ENCODE peak calls at places on chromosomes 4 and X, in eight cellular contexts. Y is endodermal cell, N is tibial nerve, C is kidney, Q is mucosa of descending colon, F is transverse colon, H is astrocyte of the cerebellum, J is fibroblast of lung. D is an unnamed sample.

GRCh38 chrX:84339507-84340364 is 151.7 kb upstream of the RPS6KA6 start:
- DNase-seq in Y (no peak), N (no peak), C (no peak), Q (no peak), F (no peak), H (no peak), J (peak; percentile 40), D (peak; percentile 10)

GRCh38 chr4:3209551-3210325 is 39.2 kb upstream of the MSANTD1 start:
- DNase-seq in Y (no peak), N (no peak), C (no peak), Q (no peak), F (no peak), H (no peak), J (no peak), D (no peak)

GRCh38 chrX:120015145-120016067 is 62.1 kb downstream of the RHOXF2B start:
- DNase-seq in Y (peak; percentile 67), N (no peak), C (no peak), Q (peak; percentile 46), F (no peak), H (no peak), J (no peak), D (no peak)

GRCh38 chrX:36650622-36651021 is 357.5 kb upstream of the FAM47C start:
- DNase-seq in Y (no peak), N (no peak), C (no peak), Q (no peak), F (no peak), H (no peak), J (no peak), D (no peak)

GRCh38 chr4:48767530-48767929 is 12.5 kb downstream of the FRYL start:
- DNase-seq in Y (no peak), N (no peak), C (no peak), Q (no peak), F (no peak), H (no peak), J (no peak), D (no peak)

GRCh38 chrX:136616987-136617685 is 30.8 kb upstream of the CD40LG start:
- DNase-seq in Y (no peak), N (no peak), C (no peak), Q (no peak), F (no peak), H (no peak), J (no peak), D (no peak)

GRCh38 chr4:123017636-123018390 is 95.4 kb upstream of the NUDT6 start:
- DNase-seq in Y (no peak), N (no peak), C (no peak), Q (no peak), F (no peak), H (peak; percentile 66), J (peak; percentile 44), D (peak; percentile 16)

GRCh38 chr4:167274346-167274745 is 40.1 kb upstream of the SPOCK3 start:
- DNase-seq in Y (no peak), N (no peak), C (no peak), Q (no peak), F (no peak), H (no peak), J (peak; percentile 1), D (peak; percentile 0)

GRCh38 chr4:7968262-7968896 is 28.7 kb upstream of the AFAP1 start:
- DNase-seq in Y (no peak), N (no peak), C (no peak), Q (no peak), F (no peak), H (no peak), J (no peak), D (no peak)

GRCh38 chr4:87529187-87529586 is at the start of gene SPARCL1:
- DNase-seq in Y (peak; percentile 49), N (peak; percentile 42), C (no peak), Q (no peak), F (peak; percentile 10), H (no peak), J (peak; percentile 64), D (no peak)

GRCh38 chr4:6576932-6577331 is 1.9 kb downstream of the MAN2B2 start:
- DNase-seq in Y (no peak), N (no peak), C (no peak), Q (no peak), F (no peak), H (no peak), J (no peak), D (no peak)

GRCh38 chr4:6573986-6574746 is 823 bp upstream of the MAN2B2 start:
- DNase-seq in Y (no peak), N (no peak), C (no peak), Q (no peak), F (no peak), H (no peak), J (no peak), D (no peak)

GRCh38 chr4:6576512-6576911 is 1.5 kb downstream of the MAN2B2 start:
- DNase-seq in Y (no peak), N (no peak), C (peak; percentile 95), Q (no peak), F (no peak), H (no peak), J (no peak), D (no peak)

GRCh38 chr4:6574747-6575502 is at the start of gene MAN2B2:
- DNase-seq in Y (peak; percentile 97), N (peak; percentile 79), C (peak; percentile 96), Q (peak; percentile 91), F (peak; percentile 93), H (no peak), J (peak; percentile 65), D (peak; percentile 70)

DNA sequence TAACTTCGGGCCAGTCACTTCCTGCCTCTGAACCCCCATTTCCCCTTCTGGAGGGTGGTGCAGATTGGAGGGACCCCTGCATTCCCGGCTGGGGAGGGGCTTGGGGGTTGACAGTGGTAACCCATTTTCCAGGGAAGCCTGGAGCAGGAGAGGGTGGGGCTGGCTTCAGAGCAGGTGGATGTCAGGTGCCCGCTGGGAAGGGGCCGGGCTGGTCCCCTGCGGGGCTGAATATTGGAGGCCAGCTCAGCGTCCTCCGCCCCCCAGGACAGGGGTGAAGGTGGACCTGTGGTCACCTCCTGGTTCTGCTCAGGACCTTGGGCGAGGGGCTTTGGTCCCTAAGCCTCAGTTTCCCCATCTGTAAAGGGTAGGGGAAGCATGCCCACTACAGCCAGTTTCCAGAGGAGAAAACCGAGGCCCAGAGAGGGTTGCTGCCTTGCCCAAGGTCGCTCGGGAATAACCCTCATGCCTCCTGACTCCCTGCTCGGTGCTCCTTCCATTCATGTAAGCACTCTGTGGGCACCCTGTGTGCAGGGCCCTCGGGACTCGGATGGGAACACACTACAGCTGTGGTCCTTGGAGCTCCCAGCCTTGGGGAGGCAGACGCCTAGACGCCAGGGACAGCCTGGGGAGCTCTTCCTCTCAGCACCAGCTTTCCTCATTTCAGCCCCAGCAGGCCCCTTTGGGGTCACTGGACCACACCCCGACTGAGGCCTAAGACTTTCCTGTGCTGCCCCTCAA is 683 bp downstream of the MAN2B2 start:
- DNase-seq in Y (no peak), N (no peak), C (no peak), Q (no peak), F (no peak), H (no peak), J (no peak), D (no peak)
- H3K4me3 ChIP-seq in Y (peak overlapping the region; percentile 89), N (peak overlapping the region; percentile 73), C (peak overlapping the region; percentile 83), Q (peak overlapping the region; percentile 56), F (peak overlapping the region; percentile 83), H (peak overlapping the region; percentile 75), J (peak overlapping the region; percentile 91), D (peak overlapping the region; percentile 93)

GRCh38 chr4:6169239-6169638 is 31.1 kb downstream of the JAKMIP1 start:
- DNase-seq in Y (peak; percentile 63), N (no peak), C (no peak), Q (no peak), F (no peak), H (no peak), J (no peak), D (no peak)
- TF ChIP-seq CTCF in Y (peak; percentile 49), N (no peak), C (no peak), Q (no peak), F (no peak), H (no peak), J (no peak), D (no peak)

GRCh38 chr4:186724861-186725419 is 1.3 kb upstream of the FAT1 start:
- DNase-seq in Y (peak; percentile 69), N (peak; percentile 29), C (no peak), Q (no peak), F (no peak), H (peak; percentile 8), J (peak; percentile 46), D (peak; percentile 50)

GRCh38 chr4:186724048-186724860 is 598 bp upstream of the FAT1 start:
- DNase-seq in Y (peak; percentile 88), N (no peak), C (peak; percentile 88), Q (peak; percentile 65), F (peak; percentile 58), H (peak; percentile 22), J (peak; percentile 79), D (peak; percentile 56)

GRCh38 chr4:186722856-186723206 is 825 bp downstream of the FAT1 start:
- DNase-seq in Y (no peak), N (no peak), C (no peak), Q (no peak), F (no peak), H (peak; percentile 3), J (peak; percentile 53), D (peak; percentile 58)

GRCh38 chr4:186725422-186726149 is 1.9 kb upstream of the FAT1 start:
- DNase-seq in Y (peak; percentile 88), N (peak; percentile 84), C (peak; percentile 89), Q (peak; percentile 85), F (peak; percentile 87), H (peak; percentile 76), J (peak; percentile 91), D (peak; percentile 90)

DNA sequence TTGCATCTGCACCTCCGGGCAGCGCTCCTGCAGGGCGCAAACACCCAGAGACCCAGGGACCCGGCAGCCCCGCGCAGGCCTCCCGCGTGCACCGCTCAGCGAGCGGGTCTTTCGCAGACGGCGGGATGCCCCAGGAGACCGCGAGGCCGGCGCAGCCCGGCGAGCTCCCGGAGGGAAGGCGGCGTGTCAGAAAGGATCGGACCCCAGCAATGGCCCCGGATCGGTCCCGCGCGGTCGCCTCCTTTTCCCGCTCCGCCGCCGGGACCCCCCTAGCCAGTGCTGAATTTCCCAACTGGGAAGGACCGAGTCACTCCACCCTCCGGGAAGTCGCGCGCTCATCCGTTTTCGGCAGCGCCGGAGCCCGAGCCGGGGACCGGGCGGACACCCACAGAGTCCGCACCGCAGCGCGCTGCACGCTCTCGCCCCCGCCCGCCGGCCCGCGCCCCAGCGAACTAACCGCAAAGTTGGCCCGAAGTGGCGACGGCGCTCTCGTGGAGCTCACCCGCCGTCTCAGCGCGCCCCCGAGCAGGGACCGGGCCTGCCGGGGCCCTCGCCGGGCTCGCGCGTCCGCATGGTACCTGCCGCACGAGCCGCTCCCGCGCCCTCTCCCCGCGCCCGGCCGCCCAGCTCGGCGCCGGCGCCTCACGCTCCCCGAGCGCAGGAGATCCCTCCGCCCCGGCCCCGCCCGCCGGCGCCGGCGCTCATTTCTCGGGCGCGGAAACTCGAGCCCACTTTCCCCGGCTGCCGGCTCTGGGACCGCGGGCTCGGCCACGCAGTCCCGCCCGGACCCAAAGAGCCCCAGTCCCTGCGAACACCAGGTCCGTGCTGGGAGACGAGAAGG is at the start of gene FAT1:
- DNase-seq in Y (peak; percentile 83), N (peak; percentile 40), C (peak; percentile 88), Q (peak; percentile 69), F (peak; percentile 71), H (peak; percentile 45), J (peak; percentile 84), D (peak; percentile 87)
- H3K4me3 ChIP-seq in Y (peak within 1 kb of the TSS; percentile 97), N (peak within 1 kb of the TSS; percentile 77), C (peak within 1 kb of the TSS; percentile 92), Q (peak within 1 kb of the TSS; percentile 71), F (peak within 1 kb of the TSS; percentile 90), H (peak within 1 kb of the TSS; percentile 97), J (peak within 1 kb of the TSS; percentile 94), D (peak within 1 kb of the TSS; percentile 89)

GRCh38 chr4:133154725-133155124 is 5.6 kb downstream of the PCDH10 start:
- DNase-seq in Y (peak; percentile 47), N (no peak), C (no peak), Q (no peak), F (no peak), H (no peak), J (peak; percentile 69), D (no peak)
- TF ChIP-seq CTCF in Y (peak; percentile 85), N (peak; percentile 62), C (peak; percentile 38), Q (no peak), F (no peak), H (peak; percentile 81), J (peak; percentile 86), D (peak; percentile 72)